ENCODE peak calls at places on chromosomes 13 and 19, in six cellular contexts. G, J, Z, V, B and F are unnamed samples.

GRCh38 chr13:80011448-80012212 is 329.3 kb downstream of the SPRY2 start:
- DNase-seq in G (no peak), J (no peak), Z (no peak), V (no peak), B (no peak), F (no peak)

GRCh38 chr19:679418-680286 is 3.5 kb downstream of the FSTL3 start:
- DNase-seq in G (peak), J (peak), Z (peak), V (peak), B (peak), F (peak)

GRCh38 chr13:20711301-20712044 is 8.0 kb downstream of the IL17D start:
- DNase-seq in G (no peak), J (no peak), Z (no peak), V (peak), B (no peak), F (no peak)

GRCh38 chr19:6225232-6225635 is 54.5 kb downstream of the MLLT1 start:
- DNase-seq in G (no peak), J (no peak), Z (no peak), V (no peak), B (no peak), F (no peak)

GRCh38 chr13:60611523-60611922 is 214.5 kb downstream of the TDRD3 start:
- DNase-seq in G (no peak), J (no peak), Z (no peak), V (no peak), B (no peak), F (no peak)

GRCh38 chr19:1076951-1077350 is 10.0 kb downstream of the ARHGAP45 start:
- DNase-seq in G (no peak), J (peak), Z (no peak), V (no peak), B (no peak), F (no peak)

GRCh38 chr19:46297700-46298476 is 1.0 kb downstream of the HIF3A start:
- DNase-seq in G (no peak), J (peak), Z (no peak), V (peak), B (peak), F (no peak)

GRCh38 chr19:39237200-39238184 is 7.3 kb downstream of the IFNL3 start:
- DNase-seq in G (peak), J (no peak), Z (no peak), V (peak), B (no peak), F (no peak)

GRCh38 chr13:110134801-110135200 is 172.2 kb downstream of the COL4A1 start:
- DNase-seq in G (no peak), J (no peak), Z (no peak), V (no peak), B (no peak), F (no peak)

GRCh38 chr13:59444210-59444857 is 719.4 kb downstream of the DIAPH3 start:
- DNase-seq in G (no peak), J (no peak), Z (no peak), V (no peak), B (no peak), F (no peak)

GRCh38 chr13:40273173-40274000 is 393.1 kb downstream of the FOXO1 start:
- DNase-seq in G (no peak), J (no peak), Z (no peak), V (no peak), B (no peak), F (no peak)

GRCh38 chr13:50686547-50686946 is 156.9 kb downstream of the DLEU7 start:
- DNase-seq in G (no peak), J (no peak), Z (no peak), V (no peak), B (no peak), F (no peak)

GRCh38 chr19:17510220-17510993 is 1.0 kb upstream of the PGLS start:
- DNase-seq in G (no peak), J (no peak), Z (no peak), V (no peak), B (no peak), F (no peak)
- TF ChIP-seq CTCF in G (no peak), J (no peak), Z (no peak), V (no peak), B (no peak), F (no peak)

DNA sequence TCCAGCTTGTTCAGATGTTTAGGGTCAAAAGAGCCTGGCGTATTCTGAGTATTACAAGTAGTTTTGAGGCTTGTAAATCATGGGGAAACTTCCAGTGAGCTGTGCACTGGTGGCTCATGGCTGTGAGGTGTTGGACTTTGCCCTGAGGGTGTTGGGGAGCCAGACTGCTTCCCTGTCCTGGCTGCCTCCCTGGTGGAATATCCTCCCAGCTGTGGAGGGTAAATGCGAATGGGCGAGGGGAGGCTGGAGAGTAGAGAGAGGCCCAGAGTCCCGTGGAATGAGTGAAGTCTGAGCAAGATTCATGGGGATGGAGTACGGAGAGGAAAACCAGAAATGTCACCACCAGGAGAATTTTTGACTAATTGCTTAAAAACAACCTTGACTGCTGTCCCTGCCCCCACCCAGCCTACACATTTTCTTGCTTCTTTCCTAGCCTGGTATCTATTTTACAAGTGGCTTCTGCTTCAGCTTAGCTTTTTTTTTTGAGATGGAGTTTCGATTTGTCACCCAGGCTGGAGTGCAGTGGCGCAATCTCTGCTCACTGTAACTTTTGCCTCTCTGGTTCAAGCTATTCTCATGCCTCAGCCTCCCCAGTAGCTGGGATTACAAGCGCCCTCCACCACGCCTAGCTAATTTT is 3.7 kb downstream of the SNRPA start:
- DNase-seq in G (peak), J (no peak), Z (no peak), V (no peak), B (no peak), F (no peak)
- TF ChIP-seq CTCF in G (no peak), J (no peak), Z (no peak), V (no peak), B (no peak), F (no peak)

GRCh38 chr13:107812013-107812412 is 403.3 kb downstream of the LIG4 start:
- DNase-seq in G (no peak), J (no peak), Z (no peak), V (no peak), B (no peak), F (no peak)
- TF ChIP-seq CTCF in G (no peak), J (no peak), Z (no peak), V (no peak), B (no peak), F (no peak)

GRCh38 chr19:12052571-12053169 is at the start of gene ZNF878:
- DNase-seq in G (peak), J (peak), Z (peak), V (peak), B (peak), F (peak)
- TF ChIP-seq CTCF in G (no peak), J (no peak), Z (no peak), V (no peak), B (no peak), F (peak)

GRCh38 chr13:43085545-43085944 is 62.2 kb downstream of the DNAJC15 start:
- DNase-seq in G (no peak), J (no peak), Z (no peak), V (peak), B (no peak), F (no peak)
- TF ChIP-seq CTCF in G (peak), J (peak), Z (peak), V (no peak), B (peak), F (peak)

DNA sequence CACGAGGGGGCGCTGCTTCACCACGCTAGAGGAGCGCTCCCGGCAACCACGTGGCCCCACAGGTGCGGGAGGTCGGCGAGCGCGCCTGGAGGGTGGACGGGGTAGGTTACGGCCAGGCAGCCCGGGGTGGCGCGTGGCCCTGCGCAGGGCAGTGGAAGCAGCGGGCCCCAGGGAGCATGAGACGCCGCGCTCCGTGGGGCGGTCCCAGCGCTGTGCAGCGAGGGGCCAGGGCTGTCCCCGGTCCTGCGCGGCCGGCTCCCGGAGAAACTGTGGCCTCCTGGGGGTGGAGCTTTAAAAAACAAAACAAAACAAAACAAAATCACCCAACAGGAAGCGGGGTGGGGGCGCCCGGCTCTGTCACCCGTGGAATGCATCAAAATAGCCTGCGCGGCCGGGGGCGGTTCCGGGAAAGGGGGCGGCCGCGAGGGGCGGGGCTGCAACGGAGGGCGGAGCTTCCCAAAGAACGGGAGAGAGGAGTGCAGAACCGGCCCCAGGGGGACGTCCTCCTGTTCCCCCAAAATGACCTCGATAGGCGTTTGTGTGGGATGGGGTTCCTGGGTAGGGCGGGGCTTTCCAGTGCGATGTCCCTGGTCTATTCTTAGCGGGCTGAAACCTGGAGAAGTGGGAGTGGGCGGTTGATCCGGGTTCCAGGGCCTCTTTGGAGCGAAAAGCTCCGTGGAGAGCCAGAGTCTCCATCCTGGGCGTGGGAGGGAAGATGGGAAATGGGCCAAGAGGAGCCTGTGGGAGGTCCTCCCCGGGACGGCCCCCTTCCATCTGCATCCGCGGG is 27.3 kb downstream of the NUMBL start:
- DNase-seq in G (peak), J (peak), Z (peak), V (peak), B (peak), F (peak)
- TF ChIP-seq CTCF in G (peak), J (no peak), Z (peak), V (peak), B (no peak), F (no peak)

GRCh38 chr19:57560049-57560491 is 407 bp upstream of the ZNF550 start:
- DNase-seq in G (no peak), J (peak), Z (peak), V (no peak), B (no peak), F (no peak)
- TF ChIP-seq CTCF in G (no peak), J (no peak), Z (no peak), V (no peak), B (no peak), F (no peak)

GRCh38 chr13:42715909-42716308 is 65.5 kb upstream of the FAM216B start:
- DNase-seq in G (no peak), J (no peak), Z (no peak), V (no peak), B (no peak), F (no peak)

GRCh38 chr13:42720858-42721219 is 60.5 kb upstream of the FAM216B start:
- DNase-seq in G (no peak), J (no peak), Z (no peak), V (no peak), B (no peak), F (no peak)

GRCh38 chr13:42722883-42723539 is 58.4 kb upstream of the FAM216B start:
- DNase-seq in G (no peak), J (no peak), Z (no peak), V (no peak), B (no peak), F (no peak)

DNA sequence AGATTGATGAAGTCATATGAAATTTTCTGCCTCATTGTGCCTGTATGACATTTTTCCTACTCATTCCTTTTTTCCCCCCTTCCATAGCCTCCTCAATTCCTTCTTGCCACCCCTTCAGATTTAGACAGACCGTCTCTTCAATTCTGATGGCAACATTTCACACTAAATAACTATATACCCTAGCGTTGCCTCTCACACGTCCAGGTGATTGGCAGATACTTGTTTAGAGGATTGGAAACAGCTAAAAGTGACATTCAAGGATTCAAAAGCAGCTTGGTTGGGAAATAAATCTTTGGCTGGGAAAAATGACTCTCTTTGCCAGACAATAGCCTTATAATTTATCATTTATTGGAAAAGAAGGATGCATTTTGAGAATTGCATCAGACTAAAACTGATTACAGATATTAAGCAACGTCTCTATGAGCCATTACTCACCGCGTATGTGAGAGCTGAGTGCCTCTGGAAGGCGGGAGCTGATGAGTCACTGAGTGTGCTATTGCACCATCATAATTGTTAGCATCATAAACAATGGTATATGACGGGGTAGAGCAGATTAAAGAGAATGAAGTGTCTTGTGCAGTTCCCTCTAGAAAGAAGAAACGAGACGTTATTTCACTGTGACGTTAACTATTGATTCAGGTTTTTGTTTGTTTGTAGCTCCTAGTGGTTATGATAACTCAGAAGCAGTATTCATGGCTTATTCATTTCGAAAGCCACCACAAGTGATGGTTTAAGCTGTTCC is 61.1 kb upstream of the FAM216B start:
- DNase-seq in G (peak), J (no peak), Z (peak), V (no peak), B (peak), F (peak)
- TF ChIP-seq CTCF in G (no peak), J (no peak), Z (no peak), V (no peak), B (no peak), F (no peak)